ENCODE peak calls at places on chromosomes 4 and X, in eight cellular contexts. H, E, M, G, I, O, F and A are unnamed samples.

GRCh38 chr4:26372525-26373172 is 51.8 kb downstream of the RBPJ start:
- DNase-seq in M (peak; percentile 19), G (no peak), F (peak; percentile 14), E (peak; percentile 92), I (peak; percentile 40), O (peak; percentile 50), H (peak; percentile 88), A (peak; percentile 81)

GRCh38 chr4:183443609-183444148 is 757 bp upstream of the CDKN2AIP start:
- DNase-seq in F (no peak), E (peak; percentile 52), M (peak; percentile 35), O (peak; percentile 68), H (no peak), I (no peak), G (no peak), A (no peak)

GRCh38 chr4:91826186-91826585 is 477.6 kb upstream of the GRID2 start:
- DNase-seq in I (peak; percentile 66), G (no peak), F (no peak), O (peak; percentile 94), H (no peak), E (peak; percentile 92), M (no peak), A (no peak)

GRCh38 chr4:53899544-53900274 is 164.7 kb downstream of the CHIC2 start:
- DNase-seq in G (no peak), H (no peak), O (no peak), I (no peak), F (no peak), M (no peak), E (peak; percentile 55), A (no peak)

GRCh38 chr4:16859031-16859430 is 39.4 kb downstream of the LDB2 start:
- DNase-seq in E (no peak), H (no peak), I (no peak), F (no peak), G (no peak), O (no peak), M (no peak), A (no peak)

GRCh38 chr4:1711055-1711905 is 839 bp downstream of the SLBP start:
- DNase-seq in I (peak; percentile 46), H (no peak), O (peak; percentile 53), G (peak; percentile 63), M (peak; percentile 26), F (no peak), E (peak; percentile 54), A (no peak)

GRCh38 chr4:72809208-72809607 is 240.2 kb upstream of the ADAMTS3 start:
- DNase-seq in O (peak; percentile 66), E (peak; percentile 37), I (peak; percentile 3), M (no peak), F (no peak), G (no peak), H (no peak), A (no peak)

GRCh38 chr4:23728971-23729370 is 160.9 kb downstream of the PPARGC1A start:
- DNase-seq in E (no peak), M (no peak), F (no peak), G (no peak), O (peak; percentile 9), H (no peak), I (no peak), A (no peak)

GRCh38 chrX:68018248-68019203 is 414.8 kb downstream of the OPHN1 start:
- DNase-seq in O (peak; percentile 4), H (no peak), E (peak; percentile 14), G (no peak), I (peak; percentile 16), M (peak; percentile 34), F (no peak), A (peak; percentile 51)

GRCh38 chr4:87493147-87493546 is 36.0 kb downstream of the SPARCL1 start:
- DNase-seq in O (no peak), E (no peak), M (no peak), F (no peak), G (no peak), I (no peak), H (no peak), A (no peak)

GRCh38 chr4:27205994-27206393 is 345.4 kb downstream of the STIM2 start:
- DNase-seq in M (no peak), F (no peak), E (no peak), G (no peak), O (no peak), H (no peak), I (no peak), A (no peak)

GRCh38 chr4:38925492-38926418 is 58.1 kb downstream of the FAM114A1 start:
- DNase-seq in M (peak; percentile 9), O (no peak), G (no peak), E (no peak), I (no peak), H (no peak), F (no peak), A (no peak)

GRCh38 chrX:34901761-34902160 is 40.8 kb upstream of the FAM47B start:
- DNase-seq in E (no peak), O (no peak), F (no peak), H (no peak), G (no peak), M (no peak), I (no peak), A (no peak)

GRCh38 chr4:2750719-2751605 is 5.2 kb downstream of the TNIP2 start:
- DNase-seq in O (no peak), E (no peak), G (peak; percentile 66), F (no peak), I (no peak), H (no peak), M (no peak), A (no peak)

GRCh38 chr4:121191351-121191750 is 27.2 kb upstream of the TNIP3 start:
- DNase-seq in G (no peak), E (no peak), F (no peak), I (no peak), M (no peak), H (no peak), O (no peak), A (no peak)

GRCh38 chrX:103817502-103817901 is 14.6 kb downstream of the RAB9B start:
- DNase-seq in H (no peak), O (peak; percentile 11), F (peak; percentile 2), M (peak; percentile 59), E (peak; percentile 13), I (peak; percentile 66), G (no peak), A (peak; percentile 59)

GRCh38 chr4:119627267-119628190 is 1.1 kb downstream of the PDE5A start:
- DNase-seq in H (peak; percentile 60), I (peak; percentile 61), E (peak; percentile 24), G (peak; percentile 72), F (peak; percentile 45), M (peak; percentile 82), O (peak; percentile 41), A (peak; percentile 36)

GRCh38 chr4:152454398-152455011 is 81.4 kb downstream of the FBXW7 start:
- DNase-seq in G (no peak), F (no peak), I (peak; percentile 24), M (no peak), E (peak; percentile 32), H (no peak), O (no peak), A (peak; percentile 72)

GRCh38 chr4:41994461-41994860 is 4.1 kb downstream of the SLC30A9 start:
- DNase-seq in E (no peak), O (no peak), H (no peak), M (no peak), I (no peak), G (no peak), F (no peak), A (no peak)

GRCh38 chr4:25449270-25449669 is 72.2 kb downstream of the ANAPC4 start:
- DNase-seq in I (peak; percentile 38), M (no peak), E (peak; percentile 12), G (no peak), O (peak; percentile 68), F (no peak), H (no peak), A (no peak)

GRCh38 chr4:24713604-24714003 is 81.8 kb upstream of the SOD3 start:
- DNase-seq in F (no peak), G (no peak), E (no peak), O (no peak), H (no peak), M (no peak), I (no peak), A (no peak)

GRCh38 chr4:108796173-108796572 is 33.3 kb upstream of the ETNPPL start:
- DNase-seq in H (no peak), I (no peak), E (no peak), O (no peak), M (no peak), F (no peak), G (no peak), A (no peak)

GRCh38 chr4:149296503-149296902 is 519.1 kb downstream of the IQCM start:
- DNase-seq in E (peak; percentile 17), H (no peak), M (peak; percentile 18), G (no peak), F (no peak), O (no peak), I (no peak), A (no peak)

GRCh38 chrX:2397648-2398340 is 103.0 kb downstream of the DHRSX start:
- DNase-seq in I (peak; percentile 40), O (peak; percentile 79), G (no peak), E (peak; percentile 51), M (no peak), F (no peak), H (no peak), A (no peak)

GRCh38 chr4:154586296-154587033 is 4.1 kb downstream of the FGA start:
- DNase-seq in I (no peak), M (no peak), H (no peak), G (no peak), E (no peak), O (no peak), F (no peak), A (no peak)

GRCh38 chr4:145293658-145294057 is 113.3 kb upstream of the OTUD4 start:
- DNase-seq in O (no peak), G (no peak), F (no peak), M (no peak), E (no peak), H (no peak), I (no peak), A (no peak)

GRCh38 chrX:148929686-148930085 is 429.3 kb downstream of the AFF2 start:
- DNase-seq in M (no peak), F (no peak), H (no peak), E (peak; percentile 23), G (no peak), O (peak; percentile 54), I (peak; percentile 72), A (no peak)

GRCh38 chrX:54540289-54540688 is 10.3 kb downstream of the GNL3L start:
- DNase-seq in G (no peak), H (no peak), I (no peak), M (no peak), O (no peak), F (no peak), E (peak; percentile 73), A (no peak)

GRCh38 chrX:71955530-71956120 is 45.0 kb downstream of the NHSL2 start:
- DNase-seq in G (no peak), M (peak; percentile 5), I (no peak), F (no peak), O (no peak), H (no peak), E (no peak), A (no peak)

GRCh38 chrX:88560673-88561330 is 186.2 kb upstream of the CPXCR1 start:
- DNase-seq in I (no peak), E (no peak), O (no peak), M (no peak), G (no peak), H (no peak), F (no peak), A (no peak)

GRCh38 chr4:16532240-16532990 is 306.1 kb upstream of the TAPT1 start:
- DNase-seq in I (peak; percentile 81), G (no peak), E (peak; percentile 72), F (no peak), M (no peak), O (peak; percentile 62), H (no peak), A (no peak)

GRCh38 chr4:25723409-25723808 is 67.8 kb downstream of the SLC34A2 start:
- DNase-seq in M (no peak), I (no peak), O (no peak), F (no peak), H (peak; percentile 72), E (no peak), G (no peak), A (no peak)

GRCh38 chr4:133960975-133961374 is 240.6 kb downstream of the PABPC4L start:
- DNase-seq in O (no peak), G (no peak), F (no peak), M (no peak), H (no peak), E (no peak), I (no peak), A (no peak)